ENCODE peak calls at places on chromosomes 3 and 15, in four cellular contexts. T is H1, F is GM12878, N is K562. J is an unnamed sample.

GRCh38 chr3:119840855-119841254 is 59.0 kb downstream of the NR1I2 start:
- DNase-seq in N (no peak), F (no peak), T (no peak), J (no peak)

GRCh38 chr3:27978440-27978839 is 256.3 kb upstream of the EOMES start:
- DNase-seq in T (no peak), F (no peak), N (no peak), J (no peak)

GRCh38 chr15:48393650-48394049 is 62.4 kb downstream of the DUT start:
- DNase-seq in F (no peak), N (no peak), T (no peak), J (no peak)

GRCh38 chr3:110773413-110773954 is 298.1 kb upstream of the NECTIN3 start:
- DNase-seq in N (no peak), T (no peak), F (no peak), J (no peak)

GRCh38 chr3:149547954-149548728 is 73.6 kb downstream of the TM4SF4 start:
- DNase-seq in T (no peak), F (no peak), N (no peak), J (no peak)

GRCh38 chr3:115862824-115863223 is 239.5 kb downstream of the GAP43 start:
- DNase-seq in T (peak; percentile 52), N (no peak), F (no peak), J (no peak)

GRCh38 chr3:155064920-155065319 is 15.2 kb upstream of the MME start:
- DNase-seq in T (no peak), N (no peak), F (no peak), J (no peak)

GRCh38 chr3:59573911-59574310 is 524.1 kb upstream of the CFAP20DC start:
- DNase-seq in T (no peak), N (no peak), F (no peak), J (no peak)

GRCh38 chr3:158842946-158843345 is 41.1 kb downstream of the MFSD1 start:
- DNase-seq in T (no peak), F (no peak), N (no peak), J (no peak)

GRCh38 chr3:111200027-111200426 is 128.4 kb downstream of the NECTIN3 start:
- DNase-seq in N (no peak), F (no peak), T (no peak), J (no peak)

GRCh38 chr3:100042577-100042981 is 71.7 kb downstream of the FILIP1L start:
- DNase-seq in N (no peak), F (no peak), T (no peak), J (no peak)

GRCh38 chr3:13851091-13851849 is 28.6 kb downstream of the WNT7A start:
- DNase-seq in T (no peak), N (no peak), F (no peak), J (no peak)

GRCh38 chr15:29728418-29728817 is 93.8 kb downstream of the TJP1 start:
- DNase-seq in F (no peak), N (no peak), T (no peak), J (no peak)

GRCh38 chr3:25348996-25349576 is 79.0 kb upstream of the RARB start:
- DNase-seq in T (no peak), N (no peak), F (no peak), J (no peak)

DNA sequence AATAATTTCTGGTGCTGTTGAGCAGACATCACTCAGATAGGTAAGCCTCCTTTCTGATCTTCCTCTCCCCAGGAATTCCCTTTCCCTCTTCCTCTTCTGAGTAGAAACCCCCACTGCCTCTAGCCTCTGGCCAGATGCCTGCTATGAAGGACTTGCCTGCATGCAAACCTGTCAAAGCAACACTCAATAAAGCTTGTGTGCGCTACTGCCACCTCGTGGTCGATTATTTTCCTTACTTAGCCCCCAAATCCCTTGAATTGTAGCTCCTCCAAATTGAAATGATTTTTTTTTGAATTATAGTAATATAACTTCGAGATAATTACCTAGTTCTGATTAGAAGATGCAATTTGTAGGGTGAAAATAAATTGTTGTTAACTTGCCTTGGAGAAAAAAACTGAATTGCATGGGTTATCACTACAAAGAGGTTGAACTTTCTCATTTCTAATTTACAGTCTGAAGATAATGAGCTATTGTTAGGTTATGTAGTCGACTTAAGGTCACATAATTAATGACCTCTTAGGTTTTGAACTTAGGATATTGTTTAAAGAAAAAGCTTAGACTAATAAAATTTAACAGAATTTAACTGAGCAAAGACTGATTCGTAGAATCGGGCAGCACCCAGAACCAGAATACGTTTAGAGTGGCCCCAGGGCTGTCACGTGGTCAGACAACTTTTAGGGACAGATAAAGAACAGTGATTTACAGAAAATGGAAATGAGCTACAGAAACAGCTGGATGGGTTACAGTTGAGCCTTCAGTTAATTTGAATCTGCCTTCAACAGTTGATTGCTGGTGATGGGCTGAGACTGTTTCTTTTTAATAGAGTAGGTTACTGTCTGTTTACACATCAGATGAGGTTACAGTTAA is 269.3 kb downstream of the ARPP21 start:
- DNase-seq in T (peak; percentile 85), F (peak; percentile 9), N (peak; percentile 44), J (peak; percentile 23)
- TF ChIP-seq JUND in T (no peak), F (no peak), N (no peak), J (no peak)

DNA sequence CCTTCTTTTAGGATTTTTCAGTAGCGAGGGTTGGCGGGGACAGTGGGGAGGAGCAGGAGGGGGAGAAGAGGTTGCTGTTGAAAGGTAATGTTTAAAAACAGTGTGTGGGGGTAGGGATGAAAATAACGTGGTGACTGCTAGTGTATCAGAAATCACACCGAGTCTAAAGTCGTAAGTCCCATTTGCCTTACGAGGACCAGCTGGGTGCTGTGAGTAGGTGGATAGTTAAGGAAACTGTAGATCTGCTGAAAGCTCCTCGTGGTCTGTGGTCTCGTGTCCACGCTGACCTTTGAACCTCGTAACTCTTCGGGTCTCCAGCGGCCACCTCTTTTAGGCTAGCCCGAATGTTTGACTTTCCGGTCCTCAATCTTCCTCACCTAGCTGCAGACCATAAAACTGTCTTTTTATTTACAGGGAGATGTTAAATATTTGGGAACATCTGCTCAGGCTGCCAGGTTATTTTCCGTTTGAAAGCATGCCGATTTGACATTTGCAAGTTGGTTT is 29.3 kb upstream of the ST3GAL6 start:
- DNase-seq in N (no peak), T (no peak), F (peak; percentile 33), J (peak; percentile 38)
- H3K4me2 ChIP-seq in N (no peak overlapping the region), T (peak overlapping the region; percentile 84), F (peak overlapping the region; percentile 73), J (peak overlapping the region; percentile 98)

DNA sequence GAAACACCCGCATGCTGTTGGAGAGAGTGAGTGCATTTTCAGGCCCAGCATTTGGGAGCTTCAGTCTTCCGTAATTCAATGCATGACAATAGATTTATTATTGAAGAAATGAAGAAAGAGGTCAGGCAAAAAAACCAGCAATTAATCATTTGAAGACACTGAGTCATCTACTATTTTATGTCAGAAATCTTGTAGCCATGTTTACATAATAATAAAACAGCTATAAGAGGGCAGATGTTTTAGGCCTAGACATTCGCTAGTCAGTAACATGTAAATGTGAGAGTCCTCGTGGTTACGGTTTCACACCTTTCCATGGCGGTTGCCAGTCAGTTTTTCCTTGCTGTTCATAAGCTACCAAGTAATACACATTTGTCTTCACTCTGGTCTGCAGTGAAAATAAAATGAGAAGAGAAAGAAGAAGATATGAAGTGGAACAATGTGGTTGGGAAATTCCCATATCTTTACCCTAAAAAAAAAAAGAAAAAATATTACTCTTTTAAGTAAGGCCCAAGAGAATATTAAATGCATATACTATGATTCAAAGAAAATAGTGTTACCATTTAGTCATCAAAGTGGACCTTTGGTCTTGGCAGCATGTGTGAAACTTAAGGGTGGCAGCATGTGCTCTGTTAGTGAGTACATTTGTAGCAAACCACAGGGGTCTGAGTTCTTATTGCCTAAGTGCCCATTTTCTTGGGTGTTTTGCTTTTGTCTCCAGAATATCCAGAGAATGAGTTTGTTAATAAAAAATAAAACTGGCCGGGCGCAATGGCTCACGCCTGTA is 140.5 kb upstream of the TBL1XR1 start:
- DNase-seq in T (peak; percentile 13), N (no peak), F (peak; percentile 87), J (no peak)
- TF ChIP-seq USF2 in T (no peak), N (no peak), F (no peak), J (no peak)

GRCh38 chr3:54621181-54621580 is 306.7 kb downstream of the LRTM1 start:
- DNase-seq in N (no peak), F (no peak), T (no peak), J (peak; percentile 78)
- TF ChIP-seq JUND in N (no peak), F (no peak), T (no peak), J (no peak)

DNA sequence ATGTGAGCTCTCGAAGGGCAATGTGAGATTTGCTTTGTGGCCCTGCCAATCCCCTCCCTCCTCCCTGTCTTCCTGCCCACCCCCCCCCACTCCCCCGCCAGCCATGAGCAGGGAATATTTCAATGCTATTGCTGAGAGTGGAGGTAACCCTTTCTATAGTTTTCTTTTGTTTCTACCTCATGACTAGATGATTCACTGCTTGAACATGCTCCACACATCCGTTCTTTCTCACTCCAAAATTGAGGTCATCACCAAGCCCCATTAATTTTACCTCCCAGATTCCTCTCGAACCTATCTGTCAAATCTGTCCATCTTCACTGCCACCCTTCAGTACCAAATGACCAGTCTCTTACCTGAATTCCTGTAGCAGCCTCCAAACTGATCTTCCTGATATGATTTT is 12.2 kb downstream of the ZNF774 start:
- DNase-seq in F (no peak), N (no peak), T (no peak), J (no peak)
- H3K4me2 ChIP-seq in F (no peak overlapping the region), N (no peak overlapping the region), T (no peak overlapping the region), J (no peak overlapping the region)

GRCh38 chr3:197795200-197795599 is 4.1 kb downstream of the LRCH3 start:
- DNase-seq in F (no peak), N (no peak), T (no peak), J (no peak)
- TF ChIP-seq USF2 in F (no peak), N (no peak), T (no peak), J (no peak)

GRCh38 chr3:57094606-57095005 is 34.1 kb downstream of the SPATA12 start:
- DNase-seq in F (no peak), T (no peak), N (no peak), J (no peak)

GRCh38 chr3:57097536-57097935 is 37.1 kb downstream of the SPATA12 start:
- DNase-seq in N (no peak), T (no peak), F (no peak), J (no peak)

GRCh38 chr3:57100046-57100695 is 39.7 kb downstream of the SPATA12 start:
- DNase-seq in F (peak; percentile 16), N (peak; percentile 58), T (peak; percentile 85), J (peak; percentile 75)

GRCh38 chr3:57095361-57095760 is 34.9 kb downstream of the SPATA12 start:
- DNase-seq in N (no peak), F (no peak), T (no peak), J (no peak)

DNA sequence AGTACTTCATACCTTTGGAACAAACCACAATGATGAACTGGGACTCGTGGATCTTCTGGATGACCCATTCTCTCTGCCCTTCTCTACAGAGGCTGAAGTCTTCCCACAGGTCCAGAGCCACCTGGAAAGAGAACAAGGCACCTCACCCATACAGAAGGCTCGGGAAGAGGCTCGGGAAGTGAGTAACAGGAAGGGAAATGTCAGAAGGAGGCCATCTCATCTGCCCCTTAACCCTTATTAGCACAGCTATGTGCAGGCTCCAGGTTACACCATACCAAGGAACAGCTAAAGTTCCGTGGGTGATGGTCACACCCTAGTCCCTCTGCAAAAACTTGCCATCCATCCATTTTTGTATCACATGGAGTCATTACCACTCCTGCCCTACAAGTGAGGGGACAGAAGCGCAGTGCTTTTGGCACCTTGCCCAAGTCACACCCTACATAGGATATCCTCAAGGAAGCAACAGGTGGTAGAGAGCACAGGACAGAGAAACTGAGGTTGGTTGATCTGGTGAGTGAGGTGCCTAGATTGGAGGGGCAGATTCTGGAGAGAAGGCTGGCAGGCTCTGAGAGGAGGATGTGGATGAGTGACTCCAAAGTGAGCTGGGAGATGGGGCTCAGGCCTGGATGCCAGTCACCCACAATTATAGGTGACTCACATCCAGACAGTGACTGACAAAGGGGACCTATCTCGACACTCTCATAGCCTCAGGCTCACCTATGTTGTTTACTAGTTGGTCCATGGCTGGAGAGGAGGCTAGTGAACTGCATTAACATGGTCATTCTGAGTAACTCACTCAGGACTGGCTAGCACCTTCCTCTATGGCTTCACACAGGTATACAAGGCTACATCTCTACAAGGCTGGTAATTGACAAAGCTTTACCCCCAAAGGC is 38.2 kb downstream of the SPATA12 start:
- DNase-seq in T (no peak), N (no peak), F (no peak), J (no peak)
- TF ChIP-seq JUND in T (no peak), N (no peak), F (no peak), J (no peak)